ENCODE peak calls at places on chromosomes 11 and 22, in four cellular contexts. I is NCI-H2081 treated with DMSO at 0.1 percent for 48 hours; K is A172; M is effector memory CD4-positive, alpha-beta T cell. B is an unnamed sample.

GRCh38 chr11:120303004-120303637 is 22.0 kb upstream of the TLCD5 start:
- DNase-seq in K (peak), M (peak), I (no peak), B (peak)

GRCh38 chr22:35518781-35519180 is 21.9 kb upstream of the RASD2 start:
- DNase-seq in I (no peak), M (no peak), K (no peak), B (no peak)

GRCh38 chr22:40036591-40037225 is 42.0 kb downstream of the FAM83F start:
- DNase-seq in K (peak), I (no peak), M (no peak), B (peak)

GRCh38 chr11:27183672-27184457 is 143.2 kb downstream of the BBOX1 start:
- DNase-seq in M (no peak), K (peak), I (peak), B (peak)

GRCh38 chr11:58562375-58562800 is 13.3 kb downstream of the LPXN start:
- DNase-seq in M (no peak), I (no peak), K (no peak), B (no peak)

GRCh38 chr11:45144126-45145082 is 2.0 kb upstream of the PRDM11 start:
- DNase-seq in M (no peak), I (no peak), K (no peak), B (no peak)

GRCh38 chr22:36733271-36733670 is 29.7 kb upstream of the CACNG2 start:
- DNase-seq in I (no peak), K (no peak), M (no peak), B (no peak)

GRCh38 chr11:36469063-36469462 is 41.0 kb downstream of the TRAF6 start:
- DNase-seq in I (no peak), K (no peak), M (no peak), B (peak)

GRCh38 chr11:70521475-70522260 is 123.3 kb downstream of the CTTN start:
- DNase-seq in K (no peak), M (no peak), I (no peak), B (no peak)

GRCh38 chr11:14331476-14332136 is 27.4 kb downstream of the RRAS2 start:
- DNase-seq in K (no peak), M (no peak), I (no peak), B (no peak)

GRCh38 chr11:75023446-75024067 is 34.8 kb downstream of the NEU3 start:
- DNase-seq in M (no peak), I (no peak), K (no peak), B (no peak)

GRCh38 chr11:117239295-117239694 is 6.8 kb downstream of the RNF214 start:
- DNase-seq in M (no peak), K (peak), I (no peak), B (no peak)

GRCh38 chr22:44707752-44708151 is 5.7 kb downstream of the PRR5 start:
- DNase-seq in I (no peak), M (no peak), K (no peak), B (no peak)

GRCh38 chr22:30795118-30795517 is 100.4 kb downstream of the OSBP2 start:
- DNase-seq in M (no peak), I (no peak), K (no peak), B (no peak)

GRCh38 chr11:30016588-30017363 is at the start of gene KCNA4:
- DNase-seq in K (no peak), M (no peak), I (no peak), B (peak)

GRCh38 chr11:19670030-19670761 is 42.4 kb upstream of the NAV2 start:
- DNase-seq in M (no peak), I (no peak), K (peak), B (no peak)

GRCh38 chr22:37777122-37777687 is 30.5 kb upstream of the GCAT start:
- DNase-seq in M (no peak), I (no peak), K (peak), B (peak)

GRCh38 chr11:65574147-65574962 is 1.5 kb upstream of the EHBP1L1 start:
- DNase-seq in M (peak), I (no peak), K (peak), B (peak)

GRCh38 chr22:43515411-43515810 is 103.6 kb downstream of the MPPED1 start:
- DNase-seq in M (no peak), K (no peak), I (no peak), B (no peak)

GRCh38 chr11:12094872-12095800 is 15.3 kb upstream of the MICAL2 start:
- DNase-seq in I (no peak), M (no peak), K (no peak), B (no peak)

GRCh38 chr11:27412192-27412691 is 49.2 kb upstream of the CCDC34 start:
- DNase-seq in K (no peak), M (no peak), I (peak), B (no peak)

GRCh38 chr22:20542055-20542454 is 34.6 kb downstream of the MED15 start:
- DNase-seq in I (no peak), M (no peak), K (no peak), B (no peak)

GRCh38 chr11:120710354-120711187 is 199.0 kb downstream of the GRIK4 start:
- DNase-seq in M (no peak), I (no peak), K (peak), B (peak)

GRCh38 chr11:128859563-128860441 is 7.3 kb downstream of the KCNJ1 start:
- DNase-seq in K (no peak), M (peak), I (no peak), B (peak)

GRCh38 chr11:44604171-44604581 is 38.7 kb downstream of the CD82 start:
- DNase-seq in I (no peak), M (no peak), K (peak), B (no peak)

GRCh38 chr22:43859176-43859575 is 3.1 kb downstream of the SULT4A1 start:
- DNase-seq in K (no peak), I (no peak), M (no peak), B (no peak)

GRCh38 chr11:129703846-129704245 is 111.8 kb upstream of the TMEM45B start:
- DNase-seq in I (no peak), M (no peak), K (no peak), B (no peak)

GRCh38 chr11:116422976-116423375 is 349.8 kb downstream of the BUD13 start:
- DNase-seq in I (no peak), M (no peak), K (no peak), B (peak)

GRCh38 chr11:66491315-66491935 is 11.2 kb downstream of the DPP3 start:
- DNase-seq in K (no peak), M (no peak), I (no peak), B (peak)

GRCh38 chr11:8839957-8840945 is 70.7 kb upstream of the AKIP1 start:
- DNase-seq in I (no peak), K (peak), M (no peak), B (peak)

GRCh38 chr22:26589845-26590524 is at the start of gene TPST2:
- DNase-seq in M (peak), I (no peak), K (peak), B (peak)

GRCh38 chr11:558503-558902 is 2.0 kb downstream of the LMNTD2 start:
- DNase-seq in I (no peak), M (no peak), K (no peak), B (no peak)

GRCh38 chr11:97847730-97848129 is 1173.0 kb upstream of the CNTN5 start:
- DNase-seq in K (no peak), I (no peak), M (no peak), B (no peak)

GRCh38 chr11:10400856-10401255 is 54.2 kb upstream of the AMPD3 start:
- DNase-seq in I (no peak), M (no peak), K (peak), B (no peak)